ENCODE peak calls at places on chromosomes 13 and 19, in five cellular contexts. O is T follicular helper cell, K is AG09309, C is right atrium auricular region, W is Daoy. N is an unnamed sample.

GRCh38 chr13:98576963-98577822 is at the start of gene STK24:
- DNase-seq in K (peak; percentile 45), O (peak; percentile 37), C (no peak), W (peak; percentile 77), N (peak; percentile 58)

GRCh38 chr19:44943801-44944249 is 1.8 kb downstream of the APOC4 start:
- DNase-seq in K (no peak), W (no peak), C (peak; percentile 61), O (no peak), N (no peak)

GRCh38 chr13:102718746-102719145 is 23.9 kb upstream of the METTL21C start:
- DNase-seq in O (no peak), K (no peak), W (no peak), C (no peak), N (no peak)

GRCh38 chr19:31991984-31992655 is 353.3 kb upstream of the ZNF507 start:
- DNase-seq in W (no peak), K (no peak), C (no peak), O (no peak), N (no peak)

GRCh38 chr13:72781461-72782439 is at the start of the genes DIS3 and PIBF1:
- DNase-seq in C (peak; percentile 98), W (peak; percentile 97), K (peak; percentile 87), O (peak; percentile 93), N (peak; percentile 89)

GRCh38 chr13:67308004-67308772 is 78.1 kb upstream of the PCDH9 start:
- DNase-seq in O (no peak), W (no peak), C (no peak), K (no peak), N (no peak)

GRCh38 chr19:7562646-7563393 is 27.3 kb downstream of the PNPLA6 start:
- DNase-seq in K (no peak), O (no peak), W (no peak), C (no peak), N (no peak)

GRCh38 chr13:98447881-98448641 is 128.8 kb downstream of the STK24 start:
- DNase-seq in K (no peak), C (no peak), W (peak; percentile 30), O (no peak), N (no peak)

GRCh38 chr13:40026174-40026585 is 370.7 kb downstream of the COG6 start:
- DNase-seq in C (no peak), W (peak; percentile 71), O (no peak), K (no peak), N (no peak)

GRCh38 chr19:28508666-28509065 is 704.3 kb downstream of the UQCRFS1 start:
- DNase-seq in W (no peak), C (no peak), K (no peak), O (no peak), N (no peak)

GRCh38 chr13:32669030-32669646 is 82.9 kb downstream of the PDS5B start:
- DNase-seq in C (no peak), K (peak; percentile 10), O (no peak), W (peak; percentile 15), N (no peak)

GRCh38 chr13:86882107-86882506 is 789.1 kb upstream of the SLITRK5 start:
- DNase-seq in W (no peak), O (no peak), K (no peak), C (no peak), N (no peak)

GRCh38 chr19:50392759-50393158 is 8.6 kb downstream of the POLD1 start:
- DNase-seq in W (no peak), O (no peak), C (no peak), K (no peak), N (no peak)